ENCODE peak calls at places on chromosomes 6 and 20, in ten cellular contexts. M is neural crest cell, V is cardiac fibroblast, E is mucosa of descending colon, F is astrocyte of the spinal cord, H is upper lobe of right lung, B is kidney, U is adrenal gland, A is stomach, Q is dorsolateral prefrontal cortex. N is an unnamed sample.

GRCh38 chr6:136592930-136593673 is 42.9 kb upstream of the MAP7 start:
- DNase-seq in M (no peak), V (peak; percentile 47), E (no peak), F (peak; percentile 40), H (no peak), B (no peak), U (no peak), A (no peak), Q (no peak), N (no peak)

GRCh38 chr20:9112541-9113515 is 43.9 kb downstream of the PLCB4 start:
- DNase-seq in M (no peak), V (peak; percentile 90), E (no peak), F (peak; percentile 66), H (no peak), B (no peak), U (peak; percentile 3), A (no peak), Q (no peak), N (no peak)

GRCh38 chr6:72560721-72561593 is 60.9 kb upstream of the KCNQ5 start:
- DNase-seq in M (no peak), V (no peak), E (no peak), F (peak; percentile 37), H (no peak), B (no peak), U (no peak), A (no peak), Q (no peak), N (no peak)

GRCh38 chr6:36323062-36323461 is 13.6 kb downstream of the BNIP5 start:
- DNase-seq in M (peak; percentile 28), V (peak; percentile 44), E (no peak), F (no peak), H (no peak), B (no peak), U (peak; percentile 40), A (no peak), Q (peak; percentile 62), N (no peak)

GRCh38 chr6:149852180-149852579 is 12.0 kb downstream of the LRP11 start:
- DNase-seq in M (no peak), V (peak; percentile 82), E (no peak), F (peak; percentile 58), H (peak; percentile 80), B (no peak), U (no peak), A (no peak), Q (no peak), N (peak; percentile 58)

GRCh38 chr6:54617730-54618129 is 228.8 kb upstream of the FAM83B start:
- DNase-seq in M (no peak), V (peak; percentile 75), E (no peak), F (peak; percentile 83), H (no peak), B (no peak), U (no peak), A (no peak), Q (no peak), N (no peak)

GRCh38 chr6:138419766-138420165 is 15.7 kb downstream of the HEBP2 start:
- DNase-seq in M (no peak), V (no peak), E (no peak), F (no peak), H (no peak), B (no peak), U (no peak), A (no peak), Q (no peak), N (no peak)

GRCh38 chr6:118580585-118581419 is 32.7 kb downstream of the PLN start:
- DNase-seq in M (peak; percentile 14), V (peak; percentile 92), E (no peak), F (peak; percentile 81), H (no peak), B (no peak), U (peak; percentile 80), A (no peak), Q (no peak), N (peak; percentile 34)

GRCh38 chr6:145887969-145888368 is 73.4 kb upstream of the FBXO30 start:
- DNase-seq in M (no peak), V (peak; percentile 44), E (no peak), F (peak; percentile 38), H (no peak), B (no peak), U (no peak), A (no peak), Q (no peak), N (peak; percentile 1)

GRCh38 chr6:165660881-165661415 is 2.1 kb downstream of the PDE10A start:
- DNase-seq in M (no peak), V (no peak), E (no peak), F (no peak), H (no peak), B (no peak), U (no peak), A (no peak), Q (no peak), N (peak; percentile 22)

DNA sequence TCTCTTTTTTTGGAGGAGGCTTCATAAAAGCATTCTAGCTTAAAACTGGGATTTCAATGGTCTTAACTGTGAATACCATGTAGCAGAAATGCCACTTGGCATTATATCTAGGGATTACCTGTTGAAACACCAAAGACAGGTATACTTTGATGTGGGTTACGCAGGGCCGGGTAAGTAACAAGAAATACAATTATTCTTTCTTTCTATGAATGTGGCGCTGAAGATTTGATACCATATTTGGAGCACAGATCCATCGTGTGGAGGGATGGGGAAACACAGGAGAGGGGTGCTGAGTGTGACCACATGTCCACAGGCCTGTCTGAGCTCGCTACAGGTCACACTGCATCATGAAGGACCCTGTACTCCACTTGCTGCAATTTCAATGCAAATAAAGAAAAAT is 257.8 kb downstream of the GMPR start:
- DNase-seq in M (no peak), V (no peak), E (no peak), F (no peak), H (no peak), B (no peak), U (no peak), A (no peak), Q (no peak), N (no peak)
- TF ChIP-seq CTCF in M (no peak), V (no peak), E (no peak), F (no peak), H (no peak), B (no peak), U (no peak), A (no peak), Q (peak; percentile 28), N (no peak)

DNA sequence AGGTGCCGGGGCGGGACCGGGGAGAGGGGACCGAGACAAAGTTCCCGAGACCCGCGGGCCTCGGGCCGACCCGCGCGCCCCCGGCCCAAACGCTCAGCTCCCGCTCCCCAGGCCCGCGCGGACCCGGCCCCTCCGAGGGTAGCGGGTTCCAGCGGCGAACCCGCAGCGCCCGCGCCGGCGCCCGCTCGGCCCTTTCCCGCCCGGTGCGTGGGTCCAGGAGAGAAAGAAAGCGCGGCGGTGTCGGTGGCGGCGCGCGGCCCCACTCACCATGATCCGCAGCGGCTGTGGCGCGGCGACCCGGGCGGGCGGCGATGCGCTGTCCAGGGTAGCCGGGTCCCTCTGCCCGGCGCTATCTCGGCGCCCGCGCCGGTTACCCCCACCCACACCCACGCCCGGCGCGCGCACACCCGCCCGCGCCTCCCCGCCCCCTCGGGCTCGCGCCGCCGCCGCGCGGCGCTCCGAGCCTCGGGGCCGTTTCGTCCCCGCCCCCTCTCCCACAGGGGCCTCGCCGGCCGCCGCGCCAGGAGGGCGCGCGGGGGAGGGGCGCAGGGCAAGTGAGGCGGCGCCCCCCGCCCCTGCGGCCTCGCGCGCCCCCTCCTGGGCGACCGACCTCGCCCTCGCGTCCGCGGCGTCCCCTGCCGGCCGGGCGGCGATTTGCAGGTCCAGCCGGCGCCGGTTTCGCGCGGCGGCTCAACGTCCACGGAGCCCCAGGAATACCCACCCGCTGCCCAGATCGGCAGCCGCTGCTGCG is at the start of gene ELOVL2:
- DNase-seq in M (peak; percentile 66), V (peak; percentile 62), E (no peak), F (peak; percentile 24), H (peak; percentile 66), B (no peak), U (peak; percentile 34), A (no peak), Q (no peak), N (peak; percentile 25)
- TF ChIP-seq CTCF in M (peak; percentile 87), V (peak; percentile 24), E (no peak), F (peak; percentile 60), H (peak; percentile 28), B (peak; percentile 73), U (peak; percentile 40), A (no peak), Q (peak; percentile 41), N (peak; percentile 59)

DNA sequence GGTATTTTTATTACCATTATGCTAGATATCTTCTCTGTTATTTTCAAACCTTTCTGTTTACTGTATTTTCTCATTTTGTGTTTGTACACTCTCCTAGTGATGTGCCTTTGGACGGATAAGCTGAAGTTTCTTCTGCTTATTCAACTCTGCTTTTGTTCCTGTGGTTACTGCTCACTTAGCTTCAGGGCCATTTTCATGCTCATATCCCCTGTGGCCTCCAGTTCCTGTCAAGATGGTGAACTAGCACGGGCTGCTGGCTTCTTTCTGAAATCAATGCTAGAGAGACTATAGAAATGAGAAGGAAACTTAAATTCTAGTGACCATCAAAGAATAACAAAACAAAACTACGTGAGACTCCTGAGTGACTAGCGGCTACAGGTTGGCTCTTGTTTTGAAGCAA is 6.8 kb upstream of the CST8 start:
- DNase-seq in M (no peak), V (no peak), E (no peak), F (no peak), H (no peak), B (no peak), U (no peak), A (no peak), Q (no peak), N (no peak)
- TF ChIP-seq CTCF in M (no peak), V (no peak), E (no peak), F (no peak), H (no peak), B (no peak), U (no peak), A (no peak), Q (no peak), N (no peak)

GRCh38 chr20:43691928-43692524 is 25.1 kb downstream of the MYBL2 start:
- DNase-seq in M (peak; percentile 58), V (peak; percentile 56), E (peak; percentile 61), F (peak; percentile 25), H (no peak), B (no peak), U (peak; percentile 70), A (peak; percentile 58), Q (no peak), N (peak; percentile 83)
- TF ChIP-seq CTCF in M (peak; percentile 65), V (peak; percentile 73), E (peak; percentile 14), F (peak; percentile 70), H (peak; percentile 52), B (peak; percentile 32), U (peak; percentile 52), A (peak; percentile 22), Q (peak; percentile 54), N (peak; percentile 85)

DNA sequence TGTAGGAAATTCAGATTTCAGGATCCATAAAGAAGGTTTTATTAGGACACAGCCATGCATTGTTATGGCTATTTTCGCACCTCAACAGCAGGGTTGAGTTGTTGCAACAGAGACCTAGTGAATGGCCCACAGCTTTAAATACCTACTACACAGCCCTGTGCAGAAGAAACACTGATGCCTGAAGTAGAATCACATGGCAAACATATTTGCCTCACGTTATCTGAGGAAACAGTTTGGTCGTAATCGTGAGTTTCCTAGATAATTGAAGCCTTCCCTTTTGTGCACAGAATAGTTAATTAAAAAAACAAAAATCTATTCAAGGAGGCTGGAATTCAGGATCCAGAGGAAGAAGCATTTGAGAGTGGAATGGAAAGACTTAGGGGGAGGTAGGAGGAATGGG is 55.1 kb downstream of the GCNT2 start:
- DNase-seq in M (no peak), V (no peak), E (no peak), F (no peak), H (no peak), B (no peak), U (no peak), A (no peak), Q (no peak), N (no peak)
- TF ChIP-seq CTCF in M (no peak), V (no peak), E (no peak), F (no peak), H (no peak), B (no peak), U (no peak), A (no peak), Q (no peak), N (no peak)

GRCh38 chr20:25032478-25033183 is 25.3 kb downstream of the ACSS1 start:
- DNase-seq in M (peak; percentile 68), V (peak; percentile 81), E (peak; percentile 63), F (peak; percentile 6), H (no peak), B (peak; percentile 59), U (no peak), A (peak; percentile 71), Q (peak; percentile 97), N (peak; percentile 50)
- TF ChIP-seq CTCF in M (no peak), V (no peak), E (no peak), F (no peak), H (no peak), B (no peak), U (no peak), A (no peak), Q (peak; percentile 46), N (no peak)